ENCODE peak calls at places on chromosome X, in five cellular contexts. G is fibroblast of lung, K is bronchial epithelial cell, P is left ventricle myocardium inferior, D is MM.1S. W is an unnamed sample.

GRCh38 chrX:34332336-34332735 is 200.2 kb upstream of the FAM47A start:
- DNase-seq in G (peak), K (peak), P (no peak), D (no peak), W (no peak)

GRCh38 chrX:40495659-40496058 is 85.1 kb upstream of the ATP6AP2 start:
- DNase-seq in G (no peak), K (no peak), P (no peak), D (no peak), W (no peak)

GRCh38 chrX:9318213-9318612 is 146.6 kb upstream of the TBL1X start:
- DNase-seq in G (no peak), K (no peak), P (no peak), D (no peak), W (no peak)

GRCh38 chrX:77977518-77977917 is 8.1 kb upstream of the PGAM4 start:
- DNase-seq in G (no peak), K (no peak), P (no peak), D (no peak), W (no peak)

GRCh38 chrX:12991575-12991974 is 16.7 kb downstream of the TMSB4X start:
- DNase-seq in G (no peak), K (no peak), P (no peak), D (no peak), W (no peak)

GRCh38 chrX:123237271-123237670 is 53.2 kb downstream of the GRIA3 start:
- DNase-seq in G (no peak), K (no peak), P (no peak), D (no peak), W (no peak)

GRCh38 chrX:46580613-46581012 is 7.0 kb downstream of the CHST7 start:
- DNase-seq in G (no peak), K (no peak), P (no peak), D (no peak), W (no peak)

GRCh38 chrX:72309297-72310071 is 3.8 kb upstream of the CITED1 start:
- DNase-seq in G (no peak), K (no peak), P (no peak), D (no peak), W (no peak)

GRCh38 chrX:46577116-46578005 is 3.8 kb downstream of the CHST7 start:
- DNase-seq in G (no peak), K (peak), P (no peak), D (no peak), W (no peak)

GRCh38 chrX:97389761-97390192 is 506.1 kb downstream of the RPA4 start:
- DNase-seq in G (peak), K (peak), P (no peak), D (no peak), W (no peak)

GRCh38 chrX:66544181-66544580 is 94.7 kb downstream of the EDA2R start:
- DNase-seq in G (no peak), K (no peak), P (no peak), D (peak), W (no peak)

GRCh38 chrX:22134681-22135080 is 102.6 kb downstream of the PHEX start:
- DNase-seq in G (peak), K (peak), P (no peak), D (no peak), W (no peak)

GRCh38 chrX:108722561-108722960 is 13.8 kb downstream of the IRS4 start:
- DNase-seq in G (no peak), K (no peak), P (no peak), D (no peak), W (no peak)

GRCh38 chrX:15988661-15989603 is 134.3 kb upstream of the AP1S2 start:
- DNase-seq in G (peak), K (peak), P (no peak), D (no peak), W (peak)

GRCh38 chrX:106898462-106898861 is 4.7 kb downstream of the RIPPLY1 start:
- DNase-seq in G (peak), K (peak), P (no peak), D (peak), W (no peak)

GRCh38 chrX:123590842-123591491 is 141.9 kb downstream of the THOC2 start:
- DNase-seq in G (peak), K (peak), P (no peak), D (peak), W (peak)

GRCh38 chrX:147550217-147550616 is 361.5 kb upstream of the FMR1 start:
- DNase-seq in G (no peak), K (no peak), P (no peak), D (peak), W (no peak)
- TF ChIP-seq CTCF in G (no peak), K (no peak), P (peak), D (peak), W (peak)

GRCh38 chrX:134173541-134174272 is 63.3 kb upstream of the CCDC160 start:
- DNase-seq in G (no peak), K (no peak), P (no peak), D (no peak), W (no peak)

GRCh38 chrX:134171661-134172587 is 65.1 kb upstream of the CCDC160 start:
- DNase-seq in G (peak), K (no peak), P (peak), D (no peak), W (no peak)

GRCh38 chrX:134174273-134174660 is 62.7 kb upstream of the CCDC160 start:
- DNase-seq in G (no peak), K (no peak), P (no peak), D (no peak), W (no peak)

GRCh38 chrX:134174859-134175258 is 62.1 kb upstream of the CCDC160 start:
- DNase-seq in G (no peak), K (no peak), P (no peak), D (no peak), W (no peak)

GRCh38 chrX:134172588-134173259 is 64.3 kb upstream of the CCDC160 start:
- DNase-seq in G (peak), K (no peak), P (peak), D (peak), W (no peak)
- H3K4me3 ChIP-seq in G (peak), K (peak), P (peak), D (peak), W (peak)

DNA sequence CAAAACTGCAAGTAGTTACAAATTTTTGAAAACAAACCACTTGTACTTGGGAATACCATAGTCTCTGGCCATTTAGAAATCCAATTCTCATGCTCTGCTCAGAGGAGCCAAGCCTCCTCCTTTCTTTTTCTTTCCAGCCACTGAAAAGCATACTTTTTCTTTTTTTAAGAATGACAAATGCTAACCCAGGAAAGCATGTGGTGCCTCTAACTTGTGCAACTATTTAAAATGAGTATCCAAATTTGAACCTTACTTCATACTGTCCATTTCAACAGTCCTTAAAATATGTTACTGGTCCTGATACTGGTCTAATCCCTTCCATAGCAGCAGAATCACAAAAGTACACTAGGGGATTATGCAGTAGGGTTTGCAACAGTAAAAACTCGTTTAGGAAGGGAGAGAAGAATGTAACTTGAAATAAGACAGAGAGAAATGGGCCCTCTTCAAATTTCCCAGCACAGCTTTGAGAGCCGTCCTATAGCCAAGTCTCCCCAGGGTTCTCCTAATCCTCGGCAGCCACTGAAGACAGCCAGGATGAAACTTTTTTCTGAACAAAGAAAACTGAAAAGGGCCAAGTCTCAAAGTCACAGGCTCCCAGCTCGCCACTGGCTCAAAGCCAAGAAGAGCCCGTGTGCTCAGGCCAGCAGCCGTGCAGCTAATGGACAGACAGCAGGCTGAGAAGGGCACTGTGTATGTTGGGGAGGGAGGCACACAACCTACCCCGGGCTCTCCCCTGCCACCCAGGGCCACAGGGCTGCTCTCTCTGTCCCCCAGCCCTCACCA is 39.5 kb downstream of the GPC4 start:
- DNase-seq in G (no peak), K (no peak), P (peak), D (no peak), W (no peak)
- TF ChIP-seq CTCF in G (no peak), K (no peak), P (no peak), D (no peak), W (no peak)

GRCh38 chrX:17632942-17633341 is 104.4 kb upstream of the SCML1 start:
- DNase-seq in G (peak), K (peak), P (no peak), D (peak), W (no peak)
- H3K4me3 ChIP-seq in G (no peak), K (no peak), P (no peak), D (no peak), W (no peak)

W was measured in retinal pigment epithelial cell.